ENCODE peak calls at places on chromosomes 12 and 14, in ten cellular contexts. J, A, X, G, C, N, Y, V, O and K are unnamed samples.

GRCh38 chr14:83940253-83940652 is 1589.7 kb upstream of the FLRT2 start:
- DNase-seq in J (no peak), A (no peak), X (no peak), G (no peak), C (no peak), N (no peak), Y (no peak), V (peak), O (no peak), K (no peak)

GRCh38 chr14:99262977-99263448 is 9.0 kb downstream of the BCL11B start:
- DNase-seq in J (no peak), A (no peak), X (no peak), G (no peak), C (no peak), N (no peak), Y (no peak), V (no peak), O (no peak), K (no peak)

GRCh38 chr14:26738571-26738970 is 140.7 kb upstream of the NOVA1 start:
- DNase-seq in J (no peak), A (peak), X (no peak), G (no peak), C (no peak), N (no peak), Y (no peak), V (peak), O (no peak), K (no peak)

GRCh38 chr14:64722842-64723447 is 18.7 kb downstream of the PLEKHG3 start:
- DNase-seq in J (peak), A (no peak), X (no peak), G (no peak), C (no peak), N (no peak), Y (no peak), V (peak), O (no peak), K (no peak)

GRCh38 chr12:79692249-79692619 is 1.5 kb upstream of the PAWR start:
- DNase-seq in J (no peak), A (no peak), X (no peak), G (no peak), C (no peak), N (no peak), Y (no peak), V (no peak), O (no peak), K (no peak)

GRCh38 chr14:102917469-102918211 is 4.8 kb upstream of the AMN start:
- DNase-seq in J (peak), A (peak), X (peak), G (peak), C (peak), N (peak), Y (no peak), V (peak), O (peak), K (no peak)

GRCh38 chr12:94149781-94150482 is 1.6 kb downstream of the PLXNC1 start:
- DNase-seq in J (no peak), A (peak), X (peak), G (peak), C (peak), N (peak), Y (no peak), V (no peak), O (no peak), K (no peak)

GRCh38 chr12:109779382-109779781 is 53.8 kb downstream of the TRPV4 start:
- DNase-seq in J (no peak), A (no peak), X (peak), G (no peak), C (no peak), N (no peak), Y (no peak), V (no peak), O (no peak), K (no peak)

GRCh38 chr12:96520767-96521166 is 31.4 kb downstream of the CFAP54 start:
- DNase-seq in J (no peak), A (no peak), X (no peak), G (no peak), C (no peak), N (no peak), Y (no peak), V (no peak), O (no peak), K (no peak)

GRCh38 chr12:75550906-75551305 is 39.5 kb upstream of the KRR1 start:
- DNase-seq in J (no peak), A (no peak), X (no peak), G (no peak), C (no peak), N (no peak), Y (no peak), V (no peak), O (no peak), K (no peak)

GRCh38 chr12:113758165-113758924 is 207.8 kb downstream of the RBM19 start:
- DNase-seq in J (no peak), A (no peak), X (no peak), G (no peak), C (no peak), N (no peak), Y (no peak), V (no peak), O (no peak), K (no peak)

GRCh38 chr14:100291305-100292075 is 14.8 kb downstream of the SLC25A29 start:
- DNase-seq in J (no peak), A (no peak), X (no peak), G (no peak), C (no peak), N (no peak), Y (no peak), V (no peak), O (no peak), K (no peak)

GRCh38 chr12:94169495-94169894 is 21.1 kb downstream of the PLXNC1 start:
- DNase-seq in J (no peak), A (no peak), X (no peak), G (no peak), C (no peak), N (no peak), Y (no peak), V (no peak), O (no peak), K (no peak)

GRCh38 chr12:12992418-12993175 is 7.5 kb downstream of the HEBP1 start:
- DNase-seq in J (no peak), A (peak), X (no peak), G (no peak), C (peak), N (peak), Y (no peak), V (peak), O (peak), K (peak)

GRCh38 chr14:35821546-35822411 is 4.4 kb upstream of the BRMS1L start:
- DNase-seq in J (no peak), A (peak), X (no peak), G (no peak), C (peak), N (no peak), Y (no peak), V (peak), O (peak), K (peak)

GRCh38 chr12:131622422-131622955 is 88.4 kb upstream of the SFSWAP start:
- DNase-seq in J (no peak), A (no peak), X (no peak), G (no peak), C (no peak), N (no peak), Y (no peak), V (no peak), O (no peak), K (no peak)